ENCODE peak calls at places on chromosome 19, in six cellular contexts. E is activated B cell treated with CpG ODN at 0.5 μM for 24 hours, T is GM12865, A is psoas muscle, V is GM23338, S is ascending aorta. Z is an unnamed sample.

GRCh38 chr19:10979950-10980349 is 19.1 kb downstream of the SMARCA4 start:
- DNase-seq in A (no peak), E (no peak), S (no peak), V (no peak), T (peak), Z (no peak)

GRCh38 chr19:38774181-38774950 is 1.0 kb upstream of the LGALS7 start:
- DNase-seq in V (no peak), T (no peak), A (no peak), S (no peak), E (no peak), Z (no peak)

GRCh38 chr19:10006335-10006708 is 4.0 kb downstream of the COL5A3 start:
- DNase-seq in A (peak), T (peak), S (no peak), V (no peak), E (no peak), Z (no peak)

GRCh38 chr19:33771308-33772101 is 25.2 kb upstream of the KCTD15 start:
- DNase-seq in S (no peak), E (peak), T (peak), A (peak), V (peak), Z (peak)

GRCh38 chr19:677601-678380 is 1.6 kb downstream of the FSTL3 start:
- DNase-seq in A (peak), V (no peak), E (no peak), T (no peak), S (no peak), Z (no peak)

GRCh38 chr19:42198676-42199439 is 18.6 kb downstream of the DEDD2 start:
- DNase-seq in S (no peak), A (no peak), E (no peak), T (peak), V (peak), Z (no peak)

GRCh38 chr19:20245309-20245708 is 78.3 kb downstream of the ZNF486 start:
- DNase-seq in V (no peak), S (no peak), A (no peak), E (no peak), T (no peak), Z (no peak)

GRCh38 chr19:22603518-22604440 is 30.3 kb upstream of the ZNF492 start:
- DNase-seq in E (no peak), S (peak), T (no peak), V (no peak), A (no peak), Z (no peak)

GRCh38 chr19:43675269-43675879 is 5.4 kb upstream of the PLAUR start:
- DNase-seq in E (no peak), S (no peak), A (no peak), V (peak), T (peak), Z (no peak)

GRCh38 chr19:45385392-45386221 is 15.2 kb upstream of the ERCC2 start:
- DNase-seq in S (no peak), E (no peak), A (no peak), V (peak), T (no peak), Z (no peak)

GRCh38 chr19:37966211-37967072 is 59.4 kb downstream of the SIPA1L3 start:
- DNase-seq in V (no peak), E (no peak), S (no peak), A (no peak), T (no peak), Z (no peak)

GRCh38 chr19:367963-368623 is 23.5 kb upstream of the MIER2 start:
- DNase-seq in T (no peak), E (no peak), A (no peak), S (peak), V (no peak), Z (no peak)

GRCh38 chr19:8302357-8302691 is 5.8 kb downstream of the CD320 start:
- DNase-seq in A (peak), E (peak), S (peak), T (no peak), V (no peak), Z (peak)

GRCh38 chr19:42480335-42481095 is 37.8 kb upstream of the CXCL17 start:
- DNase-seq in A (no peak), T (peak), E (no peak), V (no peak), S (no peak), Z (no peak)

GRCh38 chr19:39372047-39372802 is 18.7 kb downstream of the PAF1 start:
- DNase-seq in T (no peak), V (no peak), E (no peak), S (peak), A (peak), Z (no peak)

GRCh38 chr19:39595950-39596349 is 6.4 kb upstream of the LGALS13 start:
- DNase-seq in A (no peak), S (no peak), V (no peak), T (no peak), E (no peak), Z (no peak)

GRCh38 chr19:33194884-33195710 is 967 bp downstream of the LRP3 start:
- DNase-seq in S (no peak), E (no peak), V (peak), A (peak), T (no peak), Z (no peak)

GRCh38 chr19:10258080-10258710 is 6.2 kb downstream of the MRPL4 start:
- DNase-seq in T (no peak), E (no peak), S (no peak), A (no peak), V (no peak), Z (no peak)

GRCh38 chr19:17107546-17108452 is 32.2 kb downstream of the MYO9B start:
- DNase-seq in V (no peak), A (peak), S (peak), T (peak), E (no peak), Z (no peak)

GRCh38 chr19:39524495-39524894 is 8.2 kb downstream of the EID2B start:
- DNase-seq in E (no peak), S (no peak), V (no peak), T (peak), A (no peak), Z (no peak)

GRCh38 chr19:53037101-53038097 is 7.1 kb upstream of the ERVV-2 start:
- DNase-seq in T (no peak), E (no peak), V (peak), A (no peak), S (no peak), Z (peak)

GRCh38 chr19:38277969-38278680 is 13.8 kb downstream of the SPINT2 start:
- DNase-seq in S (peak), E (no peak), T (no peak), V (no peak), A (peak), Z (no peak)

GRCh38 chr19:4575978-4576933 is 16.8 kb upstream of the SEMA6B start:
- DNase-seq in A (peak), E (peak), V (peak), S (no peak), T (peak), Z (peak)

GRCh38 chr19:33683881-33684549 is 62.3 kb downstream of the CHST8 start:
- DNase-seq in E (no peak), T (peak), A (peak), V (peak), S (no peak), Z (peak)

GRCh38 chr19:42634409-42635232 is 39.9 kb upstream of the CEACAM8 start:
- DNase-seq in A (no peak), E (no peak), S (no peak), V (peak), T (peak), Z (no peak)

GRCh38 chr19:15640294-15640903 is at the start of gene CYP4F3:
- DNase-seq in E (no peak), V (no peak), S (no peak), A (peak), T (no peak), Z (no peak)

GRCh38 chr19:38386300-38386967 is 1.4 kb downstream of the GGN start:
- DNase-seq in A (no peak), V (peak), S (no peak), E (no peak), T (no peak), Z (no peak)

GRCh38 chr19:47658431-47659383 is 49.8 kb downstream of the BICRA start:
- DNase-seq in E (no peak), T (no peak), A (no peak), V (no peak), S (no peak), Z (no peak)

GRCh38 chr19:7860902-7861618 is 13.1 kb downstream of the PRR36 start:
- DNase-seq in S (no peak), A (no peak), V (peak), T (no peak), E (no peak), Z (no peak)

GRCh38 chr19:11361037-11361770 is 6.0 kb downstream of the PLPPR2 start:
- DNase-seq in V (peak), A (no peak), E (no peak), T (no peak), S (no peak), Z (peak)

GRCh38 chr19:9786819-9787218 is 18.3 kb upstream of the ZNF846 start:
- DNase-seq in E (no peak), S (no peak), T (no peak), V (no peak), A (no peak), Z (no peak)

GRCh38 chr19:33310606-33311325 is 8.4 kb upstream of the CEBPA start:
- DNase-seq in A (no peak), S (no peak), E (no peak), V (peak), T (no peak), Z (no peak)

GRCh38 chr19:51688665-51689571 is 4.2 kb upstream of the SPACA6 start:
- DNase-seq in V (peak), E (no peak), A (peak), S (peak), T (no peak), Z (peak)

GRCh38 chr19:23787106-23787505 is 28.4 kb upstream of the ZNF681 start:
- DNase-seq in E (no peak), V (no peak), A (no peak), S (no peak), T (no peak), Z (no peak)

GRCh38 chr19:10503002-10503789 is at the start of gene KEAP1:
- DNase-seq in V (peak), S (no peak), A (no peak), E (no peak), T (peak), Z (no peak)

GRCh38 chr19:10290439-10290875 is 705 bp downstream of the ICAM5 start:
- DNase-seq in E (no peak), T (no peak), V (peak), A (no peak), S (no peak), Z (no peak)

GRCh38 chr19:4654437-4655361 is 15.4 kb downstream of the TNFAIP8L1 start:
- DNase-seq in S (no peak), E (no peak), A (no peak), T (no peak), V (no peak), Z (no peak)

GRCh38 chr19:29576043-29576442 is 30.0 kb upstream of the POP4 start:
- DNase-seq in A (no peak), V (no peak), S (no peak), E (no peak), T (no peak), Z (no peak)
- TF ChIP-seq CTCF in A (no peak), V (no peak), S (no peak), E (no peak), T (no peak), Z (no peak)

GRCh38 chr19:13118424-13119193 is 545 bp downstream of the NACC1 start:
- DNase-seq in A (peak), V (peak), E (no peak), T (peak), S (no peak), Z (peak)
- TF ChIP-seq CTCF in A (no peak), V (no peak), E (no peak), T (no peak), S (no peak), Z (no peak)

GRCh38 chr19:46489445-46490272 is 6.0 kb downstream of the PNMA8B start:
- DNase-seq in S (peak), V (peak), A (peak), E (no peak), T (no peak), Z (no peak)
- TF ChIP-seq CTCF in S (no peak), V (peak), A (no peak), E (no peak), T (no peak), Z (peak)

GRCh38 chr19:35661995-35662340 is 4.3 kb upstream of the UPK1A start:
- DNase-seq in A (no peak), S (no peak), E (no peak), V (no peak), T (no peak), Z (no peak)

GRCh38 chr19:35663981-35664380 is 2.3 kb upstream of the UPK1A start:
- DNase-seq in S (no peak), T (no peak), A (no peak), V (no peak), E (no peak), Z (no peak)

GRCh38 chr19:35656700-35657099 is 8.6 kb downstream of the COX6B1 start:
- DNase-seq in E (no peak), A (no peak), T (no peak), V (no peak), S (no peak), Z (no peak)

GRCh38 chr19:35655600-35655999 is 7.5 kb downstream of the COX6B1 start:
- DNase-seq in E (no peak), S (no peak), T (no peak), A (no peak), V (no peak), Z (no peak)

GRCh38 chr19:35657904-35658700 is 8.2 kb upstream of the UPK1A start:
- DNase-seq in E (no peak), T (no peak), A (no peak), V (peak), S (no peak), Z (no peak)
- TF ChIP-seq CTCF in E (no peak), T (no peak), A (no peak), V (peak), S (no peak), Z (no peak)

DNA sequence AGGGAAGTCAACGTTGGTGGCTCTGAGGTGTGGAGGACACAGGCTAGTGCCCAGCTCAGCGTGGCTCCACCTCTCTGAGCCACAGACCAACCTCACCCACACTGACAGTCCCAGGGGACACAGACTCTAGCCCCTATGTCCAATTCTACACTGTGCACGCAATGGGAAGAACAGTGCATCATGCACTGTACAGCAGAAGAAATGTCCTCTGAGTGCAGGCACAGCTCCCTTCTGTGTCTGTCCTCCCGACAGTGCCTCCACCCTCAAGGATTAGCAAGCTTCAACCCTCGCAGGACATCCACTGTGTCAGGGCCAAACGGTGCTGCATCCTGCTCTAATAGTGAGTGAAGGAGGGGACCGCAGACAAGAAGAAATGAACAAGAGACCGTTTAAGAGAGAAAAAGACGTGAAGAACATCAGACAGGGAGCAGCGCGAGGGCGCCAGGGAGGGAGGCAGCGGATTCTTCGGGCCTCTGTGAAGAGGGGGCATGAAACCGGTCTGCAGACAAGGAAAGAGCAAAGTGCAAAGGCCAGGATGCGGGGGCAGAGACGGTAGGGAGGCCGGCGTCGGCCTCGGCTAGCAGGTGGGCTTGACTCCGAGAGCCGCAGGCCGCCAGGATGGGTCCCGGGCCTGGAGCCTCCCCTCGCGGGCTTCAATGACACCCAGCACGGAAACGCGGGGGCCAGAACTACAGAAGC is 644 bp downstream of the ZNF837 start:
- DNase-seq in E (no peak), A (no peak), S (no peak), V (no peak), T (peak), Z (no peak)
- TF ChIP-seq CTCF in E (no peak), A (no peak), S (no peak), V (no peak), T (no peak), Z (no peak)

GRCh38 chr19:6483235-6483634 is 1.6 kb upstream of the DENND1C start:
- DNase-seq in V (no peak), T (no peak), S (no peak), E (no peak), A (no peak), Z (no peak)

GRCh38 chr19:6480843-6481415 is 658 bp downstream of the DENND1C start:
- DNase-seq in S (no peak), T (peak), V (no peak), A (no peak), E (no peak), Z (no peak)

GRCh38 chr19:6479836-6480398 is 1.7 kb downstream of the DENND1C start:
- DNase-seq in S (no peak), E (no peak), T (no peak), V (no peak), A (no peak), Z (no peak)

GRCh38 chr19:6482343-6482686 is 728 bp upstream of the DENND1C start:
- DNase-seq in E (no peak), A (no peak), S (no peak), V (no peak), T (no peak), Z (no peak)

GRCh38 chr19:6481541-6482342 is at the start of gene DENND1C:
- DNase-seq in T (peak), E (peak), S (no peak), A (peak), V (peak), Z (no peak)
- TF ChIP-seq CTCF in T (peak), E (no peak), S (peak), A (peak), V (peak), Z (peak)

DNA sequence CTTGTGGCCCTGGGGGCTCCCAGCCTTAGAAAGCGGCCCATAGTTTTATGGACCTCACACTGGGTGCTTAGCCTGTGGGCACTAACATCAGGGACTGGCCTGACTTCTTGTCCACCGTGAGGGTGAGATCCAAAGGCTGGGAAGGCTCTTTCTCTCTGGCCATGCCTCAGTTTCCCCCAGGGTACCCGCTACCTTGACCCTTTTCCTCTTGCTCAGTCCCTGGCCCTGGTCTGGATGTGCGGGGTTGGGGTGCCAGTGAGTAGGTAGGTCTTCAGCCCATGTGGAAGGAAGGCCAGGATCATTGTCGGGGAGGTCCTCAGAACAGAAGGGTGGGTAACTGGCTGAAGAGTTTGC is 1.6 kb upstream of the TMEM161A start:
- DNase-seq in T (no peak), A (no peak), E (no peak), V (no peak), S (no peak), Z (no peak)
- TF ChIP-seq CTCF in T (no peak), A (no peak), E (no peak), V (no peak), S (no peak), Z (no peak)

GRCh38 chr19:2050991-2051770 is at the start of gene MKNK2:
- DNase-seq in V (peak), A (peak), T (peak), E (peak), S (peak), Z (peak)
- TF ChIP-seq CTCF in V (peak), A (peak), T (peak), E (no peak), S (peak), Z (peak)

GRCh38 chr19:48933382-48933932 is at the start of gene DHDH:
- DNase-seq in E (peak), S (peak), V (peak), T (peak), A (peak), Z (peak)
- TF ChIP-seq CTCF in E (no peak), S (no peak), V (no peak), T (no peak), A (no peak), Z (no peak)

GRCh38 chr19:35302446-35302845 is 10.5 kb downstream of the MAG start:
- DNase-seq in T (no peak), E (no peak), S (no peak), V (no peak), A (no peak), Z (no peak)
- TF ChIP-seq CTCF in T (no peak), E (no peak), S (no peak), V (no peak), A (no peak), Z (no peak)